ENCODE peak calls at places on chromosome 5, in ten cellular contexts. One of them, this sample, is unnamed.

GRCh38 chr5:67451640-67452279 is 255.2 kb upstream of the CD180 start:
- DNase-seq in NCI-H1048: no peak
- DNase-seq in activated effector memory CD4-positive, alpha-beta T cell treated with anti-CD3 and anti-CD28 coated beads, Interleukin-2, amount 50 U/mL, for 16 hours: no peak
- DNase-seq in MG63: no peak
- DNase-seq in GM12865: no peak
- DNase-seq in left cardiac atrium: no peak
- DNase-seq in B cell: no peak
- DNase-seq in CD4-positive, alpha-beta T cell: no peak
- DNase-seq in type B pancreatic cell: no peak
- DNase-seq in IMR-90: no peak
- DNase-seq in this sample: no peak

GRCh38 chr5:126597156-126597555 is 2.1 kb upstream of the ALDH7A1 start:
- DNase-seq in B cell: no peak
- DNase-seq in NCI-H1048: no peak
- DNase-seq in left cardiac atrium: no peak
- DNase-seq in IMR-90: peak
- DNase-seq in activated effector memory CD4-positive, alpha-beta T cell treated with anti-CD3 and anti-CD28 coated beads, Interleukin-2, amount 50 U/mL, for 16 hours: no peak
- DNase-seq in GM12865: no peak
- DNase-seq in MG63: peak
- DNase-seq in CD4-positive, alpha-beta T cell: no peak
- DNase-seq in type B pancreatic cell: no peak
- DNase-seq in this sample: no peak

GRCh38 chr5:135978212-135978631 is 23.4 kb upstream of the LECT2 start:
- DNase-seq in type B pancreatic cell: no peak
- DNase-seq in left cardiac atrium: no peak
- DNase-seq in NCI-H1048: no peak
- DNase-seq in activated effector memory CD4-positive, alpha-beta T cell treated with anti-CD3 and anti-CD28 coated beads, Interleukin-2, amount 50 U/mL, for 16 hours: no peak
- DNase-seq in B cell: no peak
- DNase-seq in MG63: peak
- DNase-seq in CD4-positive, alpha-beta T cell: no peak
- DNase-seq in GM12865: no peak
- DNase-seq in IMR-90: no peak
- DNase-seq in this sample: no peak

GRCh38 chr5:179373961-179374505 is 28.8 kb upstream of the ADAMTS2 start:
- DNase-seq in GM12865: no peak
- DNase-seq in IMR-90: no peak
- DNase-seq in B cell: no peak
- DNase-seq in type B pancreatic cell: peak
- DNase-seq in left cardiac atrium: no peak
- DNase-seq in MG63: no peak
- DNase-seq in NCI-H1048: no peak
- DNase-seq in CD4-positive, alpha-beta T cell: no peak
- DNase-seq in activated effector memory CD4-positive, alpha-beta T cell treated with anti-CD3 and anti-CD28 coated beads, Interleukin-2, amount 50 U/mL, for 16 hours: peak
- DNase-seq in this sample: no peak

GRCh38 chr5:78376315-78376714 is 15.9 kb downstream of the SCAMP1 start:
- DNase-seq in left cardiac atrium: no peak
- DNase-seq in MG63: no peak
- DNase-seq in B cell: no peak
- DNase-seq in IMR-90: no peak
- DNase-seq in GM12865: no peak
- DNase-seq in type B pancreatic cell: no peak
- DNase-seq in CD4-positive, alpha-beta T cell: no peak
- DNase-seq in activated effector memory CD4-positive, alpha-beta T cell treated with anti-CD3 and anti-CD28 coated beads, Interleukin-2, amount 50 U/mL, for 16 hours: no peak
- DNase-seq in NCI-H1048: no peak
- DNase-seq in this sample: no peak

GRCh38 chr5:1733369-1733768 is 66.3 kb downstream of the MRPL36 start:
- DNase-seq in activated effector memory CD4-positive, alpha-beta T cell treated with anti-CD3 and anti-CD28 coated beads, Interleukin-2, amount 50 U/mL, for 16 hours: peak
- DNase-seq in MG63: no peak
- DNase-seq in type B pancreatic cell: peak
- DNase-seq in NCI-H1048: no peak
- DNase-seq in B cell: no peak
- DNase-seq in left cardiac atrium: no peak
- DNase-seq in CD4-positive, alpha-beta T cell: no peak
- DNase-seq in IMR-90: no peak
- DNase-seq in GM12865: no peak
- DNase-seq in this sample: peak

GRCh38 chr5:130605200-130605599 is 559.9 kb downstream of the HINT1 start:
- DNase-seq in IMR-90: no peak
- DNase-seq in NCI-H1048: no peak
- DNase-seq in activated effector memory CD4-positive, alpha-beta T cell treated with anti-CD3 and anti-CD28 coated beads, Interleukin-2, amount 50 U/mL, for 16 hours: no peak
- DNase-seq in MG63: no peak
- DNase-seq in left cardiac atrium: no peak
- DNase-seq in CD4-positive, alpha-beta T cell: no peak
- DNase-seq in type B pancreatic cell: no peak
- DNase-seq in B cell: no peak
- DNase-seq in GM12865: no peak
- DNase-seq in this sample: no peak

GRCh38 chr5:149141224-149141956 is at the start of gene ABLIM3:
- DNase-seq in type B pancreatic cell: peak
- DNase-seq in GM12865: peak
- DNase-seq in IMR-90: peak
- DNase-seq in CD4-positive, alpha-beta T cell: peak
- DNase-seq in NCI-H1048: no peak
- DNase-seq in left cardiac atrium: peak
- DNase-seq in activated effector memory CD4-positive, alpha-beta T cell treated with anti-CD3 and anti-CD28 coated beads, Interleukin-2, amount 50 U/mL, for 16 hours: peak
- DNase-seq in B cell: peak
- DNase-seq in MG63: peak
- DNase-seq in this sample: peak

GRCh38 chr5:132264546-132265335 is 7.2 kb downstream of the PDLIM4 start:
- DNase-seq in IMR-90: no peak
- DNase-seq in GM12865: no peak
- DNase-seq in B cell: no peak
- DNase-seq in MG63: no peak
- DNase-seq in left cardiac atrium: no peak
- DNase-seq in activated effector memory CD4-positive, alpha-beta T cell treated with anti-CD3 and anti-CD28 coated beads, Interleukin-2, amount 50 U/mL, for 16 hours: no peak
- DNase-seq in NCI-H1048: no peak
- DNase-seq in CD4-positive, alpha-beta T cell: no peak
- DNase-seq in type B pancreatic cell: peak
- DNase-seq in this sample: no peak

GRCh38 chr5:130385619-130386018 is 481.4 kb downstream of the CHSY3 start:
- DNase-seq in left cardiac atrium: no peak
- DNase-seq in NCI-H1048: no peak
- DNase-seq in CD4-positive, alpha-beta T cell: no peak
- DNase-seq in type B pancreatic cell: no peak
- DNase-seq in B cell: no peak
- DNase-seq in activated effector memory CD4-positive, alpha-beta T cell treated with anti-CD3 and anti-CD28 coated beads, Interleukin-2, amount 50 U/mL, for 16 hours: no peak
- DNase-seq in GM12865: no peak
- DNase-seq in IMR-90: no peak
- DNase-seq in MG63: no peak
- DNase-seq in this sample: no peak

GRCh38 chr5:35436441-35437057 is 181.1 kb upstream of the SPEF2 start:
- DNase-seq in GM12865: peak
- DNase-seq in type B pancreatic cell: no peak
- DNase-seq in activated effector memory CD4-positive, alpha-beta T cell treated with anti-CD3 and anti-CD28 coated beads, Interleukin-2, amount 50 U/mL, for 16 hours: no peak
- DNase-seq in CD4-positive, alpha-beta T cell: no peak
- DNase-seq in left cardiac atrium: no peak
- DNase-seq in B cell: no peak
- DNase-seq in MG63: no peak
- DNase-seq in IMR-90: peak
- DNase-seq in NCI-H1048: no peak
- DNase-seq in this sample: no peak